ENCODE peak calls at places on chromosomes 3 and 15, in four cellular contexts. N is IMR-90, S is H9, G is H1. J is an unnamed sample.

GRCh38 chr3:10495003-10495402 is 10.4 kb downstream of the ATP2B2 start:
- DNase-seq in G (no peak), N (peak), S (no peak), J (no peak)

GRCh38 chr3:74426571-74426970 is 187.9 kb downstream of the CNTN3 start:
- DNase-seq in S (no peak), N (peak), G (no peak), J (no peak)

GRCh38 chr15:58549780-58550064 is 117.9 kb downstream of the LIPC start:
- DNase-seq in G (no peak), N (no peak), S (no peak), J (no peak)

GRCh38 chr3:139113766-139114165 is 69.1 kb upstream of the PRR23C start:
- DNase-seq in N (no peak), S (peak), G (no peak), J (peak)

GRCh38 chr3:36812240-36812639 is 47.9 kb upstream of the DCLK3 start:
- DNase-seq in N (no peak), G (no peak), S (no peak), J (no peak)

GRCh38 chr3:60933828-60934227 is 317.4 kb downstream of the FHIT start:
- DNase-seq in S (no peak), G (no peak), N (no peak), J (peak)

GRCh38 chr3:70090322-70090913 is 90.9 kb downstream of the SAMMSON start:
- DNase-seq in N (peak), S (no peak), G (no peak), J (no peak)

GRCh38 chr15:38707802-38708671 is 143.4 kb upstream of the RASGRP1 start:
- DNase-seq in S (peak), G (no peak), N (peak), J (peak)

GRCh38 chr3:3705090-3705775 is 94.0 kb upstream of the LRRN1 start:
- DNase-seq in G (no peak), N (no peak), S (no peak), J (peak)

GRCh38 chr15:41473418-41473817 is 20.3 kb upstream of the ITPKA start:
- DNase-seq in G (no peak), S (no peak), N (no peak), J (no peak)

GRCh38 chr3:32951410-32951811 is at the start of gene CCR4:
- DNase-seq in G (no peak), N (no peak), S (no peak), J (no peak)

GRCh38 chr3:179591313-179591712 is 13.1 kb downstream of the MRPL47 start:
- DNase-seq in S (no peak), G (no peak), N (peak), J (no peak)

GRCh38 chr3:66411436-66411835 is 89.4 kb downstream of the LRIG1 start:
- DNase-seq in S (no peak), N (no peak), G (no peak), J (peak)

GRCh38 chr15:90637693-90638092 is 79.5 kb upstream of the BLM start:
- DNase-seq in G (no peak), S (no peak), N (no peak), J (no peak)

GRCh38 chr3:58577269-58577821 is at the start of gene FAM107A:
- DNase-seq in N (peak), S (peak), G (no peak), J (peak)

GRCh38 chr15:89362203-89363101 is 27.8 kb upstream of the POLG start:
- DNase-seq in N (no peak), G (no peak), S (no peak), J (no peak)

GRCh38 chr15:43529587-43530345 is 12.4 kb downstream of the MAP1A start:
- DNase-seq in S (no peak), N (no peak), G (no peak), J (no peak)

GRCh38 chr3:150956376-150956775 is 16.2 kb downstream of the CLRN1 start:
- DNase-seq in G (no peak), S (no peak), N (peak), J (peak)

GRCh38 chr3:168066882-168067281 is 28.8 kb downstream of the GOLIM4 start:
- DNase-seq in N (no peak), G (no peak), S (no peak), J (no peak)

GRCh38 chr15:22939051-22939450 is 41.1 kb downstream of the CYFIP1 start:
- DNase-seq in S (no peak), N (no peak), G (no peak), J (no peak)

GRCh38 chr3:101036676-101037075 is 43.5 kb upstream of the ABI3BP start:
- DNase-seq in G (no peak), S (no peak), N (peak), J (no peak)

GRCh38 chr3:195909645-195910498 is 1.5 kb upstream of the TNK2 start:
- DNase-seq in N (peak), S (peak), G (no peak), J (peak)
- H3K4ac ChIP-seq in N (peak), S (no peak), G (peak), J (peak)

GRCh38 chr3:136332776-136333175 is 82.6 kb downstream of the PCCB start:
- DNase-seq in G (no peak), S (no peak), N (peak), J (no peak)
- H3K56ac ChIP-seq in G (no peak), S (no peak), N (peak), J (no peak)

GRCh38 chr3:123749716-123750115 is 134.4 kb downstream of the MYLK start:
- DNase-seq in G (no peak), S (no peak), N (peak), J (no peak)

GRCh38 chr3:123750659-123751420 is 133.3 kb downstream of the MYLK start:
- DNase-seq in S (peak), G (no peak), N (peak), J (peak)

GRCh38 chr3:123752228-123752627 is 131.9 kb downstream of the MYLK start:
- DNase-seq in S (no peak), G (no peak), N (no peak), J (no peak)

GRCh38 chr3:123750209-123750608 is 133.9 kb downstream of the MYLK start:
- DNase-seq in N (no peak), G (no peak), S (no peak), J (no peak)

DNA sequence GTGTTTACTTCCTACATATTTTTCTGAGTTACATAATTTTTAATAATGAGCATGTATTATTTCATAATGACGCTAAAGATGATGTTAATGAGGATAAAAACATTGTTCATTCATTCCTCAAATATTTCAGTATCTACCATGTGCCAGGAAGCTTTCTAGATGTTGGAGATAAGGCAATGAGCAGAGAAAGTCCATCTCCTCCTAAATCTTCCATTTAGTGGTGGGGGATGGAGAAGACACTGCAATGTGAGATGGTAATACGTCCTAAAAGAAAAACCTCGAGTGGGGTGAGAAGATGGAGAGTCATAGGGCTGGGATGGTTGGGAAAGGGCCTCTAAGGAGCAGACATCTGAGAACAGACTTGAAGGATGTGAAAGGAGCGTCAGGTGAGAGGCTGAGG is 132.7 kb downstream of the MYLK start:
- DNase-seq in N (peak), S (no peak), G (no peak), J (no peak)
- H3K4ac ChIP-seq in N (peak), S (no peak), G (no peak), J (no peak)

GRCh38 chr3:112967425-112967824 is 7.5 kb downstream of the CD200R1 start:
- DNase-seq in G (no peak), S (no peak), N (no peak), J (no peak)

GRCh38 chr3:112972158-112972557 is 2.7 kb downstream of the CD200R1 start:
- DNase-seq in S (no peak), N (no peak), G (no peak), J (no peak)

GRCh38 chr3:112963683-112964082 is 11.2 kb downstream of the CD200R1 start:
- DNase-seq in S (no peak), G (no peak), N (no peak), J (peak)

GRCh38 chr3:112967828-112968227 is 7.1 kb downstream of the CD200R1 start:
- DNase-seq in G (no peak), N (no peak), S (no peak), J (no peak)

GRCh38 chr3:112966633-112967032 is 8.3 kb downstream of the CD200R1 start:
- DNase-seq in S (no peak), N (no peak), G (no peak), J (no peak)
- H3K56ac ChIP-seq in S (no peak), N (no peak), G (no peak), J (no peak)

DNA sequence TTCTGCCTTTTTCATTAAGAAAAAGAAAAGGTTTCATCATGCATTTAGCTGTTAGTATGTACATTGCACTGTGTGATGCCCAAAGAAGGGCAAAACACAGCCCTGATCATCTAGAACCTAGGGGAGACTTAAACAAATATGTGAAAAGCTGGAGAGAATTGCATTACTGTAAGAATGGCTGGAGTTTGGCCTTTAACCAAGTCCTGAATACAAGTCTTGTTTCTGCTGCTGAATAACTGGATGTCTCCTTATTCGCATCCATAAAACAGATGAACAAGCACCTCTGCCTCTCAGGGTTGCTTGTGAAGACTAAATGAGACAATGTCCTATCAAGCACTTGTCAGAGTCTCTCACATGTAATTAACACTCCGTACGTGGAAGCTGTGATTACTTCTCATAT is 233.4 kb upstream of the LRTM1 start:
- DNase-seq in G (no peak), S (no peak), N (peak), J (no peak)
- H3K4ac ChIP-seq in G (no peak), S (no peak), N (peak), J (no peak)

GRCh38 chr15:72451224-72451623 is 22.9 kb upstream of the ARIH1 start:
- DNase-seq in G (no peak), N (no peak), S (no peak), J (no peak)
- H3K56ac ChIP-seq in G (no peak), N (no peak), S (no peak), J (no peak)

DNA sequence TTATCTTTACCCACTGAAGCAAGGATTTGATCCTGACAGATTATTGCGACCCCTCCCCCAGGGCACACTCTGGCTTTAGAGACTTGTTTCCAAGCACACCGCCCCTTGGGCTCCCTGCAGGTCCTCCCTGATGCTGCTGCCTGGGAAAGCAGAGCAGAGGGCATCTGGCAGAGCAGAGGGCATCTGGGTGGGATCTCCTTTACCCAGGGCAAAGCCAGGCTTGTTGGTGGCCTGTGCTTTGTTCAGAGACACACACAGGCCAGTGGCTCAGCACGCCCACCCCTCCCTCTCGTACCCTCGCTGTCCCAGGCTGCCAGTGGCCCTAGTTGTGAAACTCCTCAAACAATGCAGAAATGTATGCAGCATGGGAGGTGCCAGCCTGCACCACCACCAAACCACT is 4.8 kb downstream of the KLF13 start:
- DNase-seq in N (no peak), S (no peak), G (no peak), J (no peak)
- H3K4ac ChIP-seq in N (no peak), S (no peak), G (no peak), J (no peak)

GRCh38 chr15:29756358-29757267 is 65.7 kb downstream of the TJP1 start:
- DNase-seq in G (no peak), S (no peak), N (no peak), J (no peak)

GRCh38 chr15:29749365-29750086 is 72.7 kb downstream of the TJP1 start:
- DNase-seq in G (no peak), S (peak), N (no peak), J (peak)

GRCh38 chr15:29747837-29748417 is 74.3 kb downstream of the TJP1 start:
- DNase-seq in N (peak), G (no peak), S (no peak), J (no peak)

GRCh38 chr15:29750754-29751153 is 71.5 kb downstream of the TJP1 start:
- DNase-seq in G (no peak), N (no peak), S (no peak), J (no peak)
- H3K56ac ChIP-seq in G (no peak), N (no peak), S (no peak), J (no peak)

DNA sequence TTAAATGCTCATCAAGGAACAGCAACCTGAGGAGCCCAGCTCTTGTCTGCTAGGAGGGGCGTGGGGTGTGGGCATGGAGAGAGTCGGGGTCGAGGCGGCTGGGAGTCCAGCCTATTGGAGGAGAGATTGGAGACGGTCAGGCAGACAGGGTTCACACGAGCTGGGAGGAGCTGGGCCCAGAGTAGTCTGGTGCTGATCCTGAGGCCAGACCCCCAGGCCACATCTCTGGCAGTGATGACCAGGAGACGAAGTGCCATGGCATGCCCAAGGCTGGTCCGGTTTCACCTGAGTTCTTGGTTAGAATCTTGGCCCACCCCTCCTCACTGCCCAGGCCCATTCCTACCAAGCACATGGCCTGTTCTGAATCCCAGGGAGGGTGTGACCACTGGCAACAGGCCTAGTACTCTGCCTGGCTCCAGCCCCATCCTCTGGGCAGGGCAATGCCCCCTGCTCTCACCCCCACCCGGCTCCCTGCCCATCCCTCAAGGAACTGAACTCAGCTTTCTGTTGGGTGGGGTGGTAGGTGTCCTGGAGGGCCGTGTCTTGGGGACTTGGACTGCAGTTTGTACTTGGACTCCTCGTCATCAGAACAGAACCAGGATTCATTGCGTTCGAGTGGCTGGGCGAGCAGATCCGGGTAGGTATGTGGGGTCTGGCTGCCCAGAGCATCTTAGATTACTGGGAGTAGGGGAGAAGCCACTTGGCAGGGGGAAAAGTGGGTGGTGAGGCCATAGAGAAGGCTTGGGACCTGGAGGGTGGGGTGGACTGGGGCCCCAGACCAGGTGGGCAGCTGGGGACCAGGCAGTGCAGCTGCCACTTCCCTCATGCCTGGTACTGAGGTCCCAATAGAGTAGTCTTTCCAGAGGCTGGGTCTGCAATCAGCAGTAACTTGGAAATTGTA is 20.8 kb downstream of the SLC28A1 start:
- DNase-seq in G (no peak), S (no peak), N (no peak), J (no peak)
- H3K4ac ChIP-seq in G (no peak), S (no peak), N (no peak), J (no peak)

GRCh38 chr15:48365575-48365974 is 34.3 kb downstream of the DUT start:
- DNase-seq in G (no peak), S (no peak), N (no peak), J (no peak)

GRCh38 chr15:48363474-48363873 is 32.2 kb downstream of the DUT start:
- DNase-seq in G (no peak), N (no peak), S (no peak), J (no peak)

GRCh38 chr15:48370460-48370859 is 39.2 kb downstream of the DUT start:
- DNase-seq in S (no peak), G (no peak), N (peak), J (no peak)

GRCh38 chr15:48367483-48367882 is 36.3 kb downstream of the DUT start:
- DNase-seq in G (no peak), N (no peak), S (no peak), J (no peak)

GRCh38 chr15:48366574-48367312 is 35.5 kb downstream of the DUT start:
- DNase-seq in S (no peak), G (no peak), N (no peak), J (no peak)
- H3K56ac ChIP-seq in S (no peak), G (no peak), N (no peak), J (no peak)